ENCODE peak calls at places on chromosome 12, in six cellular contexts. S is mesendoderm, W is iPS DF 6.9, V is IMR-90, I is adipocyte, R is psoas muscle. B is an unnamed sample.

GRCh38 chr12:52310622-52311281 is 10.4 kb downstream of the KRT83 start:
- DNase-seq in S (no peak), W (no peak), V (peak; percentile 34), I (no peak), R (no peak), B (peak; percentile 80)

GRCh38 chr12:94872007-94872653 is 131.4 kb downstream of the NDUFA12 start:
- DNase-seq in S (no peak), W (no peak), V (no peak), I (no peak), R (no peak), B (no peak)

GRCh38 chr12:109020136-109020535 is 732 bp downstream of the SVOP start:
- DNase-seq in S (no peak), W (no peak), V (no peak), I (no peak), R (no peak), B (no peak)

GRCh38 chr12:8544295-8544694 is 3.6 kb upstream of the CLEC4E start:
- DNase-seq in S (peak; percentile 82), W (peak; percentile 48), V (peak; percentile 59), I (peak; percentile 84), R (no peak), B (peak; percentile 68)

GRCh38 chr12:114812858-114813761 is 129.1 kb upstream of the TBX3 start:
- DNase-seq in S (peak; percentile 40), W (no peak), V (peak; percentile 74), I (peak; percentile 74), R (no peak), B (no peak)

GRCh38 chr12:132766380-132767085 is 4.9 kb upstream of the ANKLE2 start:
- DNase-seq in S (no peak), W (no peak), V (peak; percentile 27), I (no peak), R (peak; percentile 67), B (peak; percentile 37)

GRCh38 chr12:28017873-28018255 is 45.3 kb upstream of the PTHLH start:
- DNase-seq in S (no peak), W (no peak), V (no peak), I (no peak), R (no peak), B (no peak)

GRCh38 chr12:63083046-63083445 is 68.0 kb downstream of the AVPR1A start:
- DNase-seq in S (no peak), W (no peak), V (no peak), I (no peak), R (no peak), B (no peak)

GRCh38 chr12:67630373-67631088 is 18.0 kb upstream of the DYRK2 start:
- DNase-seq in S (peak; percentile 88), W (no peak), V (no peak), I (no peak), R (no peak), B (no peak)

GRCh38 chr12:32505067-32505466 is 105.7 kb downstream of the FGD4 start:
- DNase-seq in S (no peak), W (no peak), V (peak; percentile 5), I (peak; percentile 17), R (no peak), B (no peak)

GRCh38 chr12:96948782-96949181 is 41.7 kb downstream of the NEDD1 start:
- DNase-seq in S (peak; percentile 9), W (no peak), V (no peak), I (no peak), R (no peak), B (no peak)

GRCh38 chr12:89453579-89453978 is 71.0 kb downstream of the GALNT4 start:
- DNase-seq in S (peak; percentile 31), W (no peak), V (peak; percentile 85), I (peak; percentile 77), R (no peak), B (peak; percentile 86)

GRCh38 chr12:43444940-43445564 is 107.0 kb downstream of the ADAMTS20 start:
- DNase-seq in S (peak; percentile 55), W (peak; percentile 29), V (peak; percentile 59), I (peak; percentile 82), R (no peak), B (peak; percentile 60)

GRCh38 chr12:68771223-68771925 is 25.4 kb downstream of the SLC35E3 start:
- DNase-seq in S (no peak), W (no peak), V (no peak), I (no peak), R (no peak), B (no peak)

GRCh38 chr12:53694746-53695145 is 18.9 kb upstream of the ATP5MC2 start:
- DNase-seq in S (no peak), W (no peak), V (no peak), I (no peak), R (no peak), B (no peak)

GRCh38 chr12:94792690-94793089 is 142.3 kb upstream of the TMCC3 start:
- DNase-seq in S (no peak), W (no peak), V (peak; percentile 5), I (peak; percentile 48), R (no peak), B (no peak)

GRCh38 chr12:95343461-95344230 is 126.0 kb downstream of the VEZT start:
- DNase-seq in S (no peak), W (no peak), V (no peak), I (no peak), R (no peak), B (no peak)

GRCh38 chr12:113980537-113981337 is 14.6 kb upstream of the RBM19 start:
- DNase-seq in S (peak; percentile 79), W (peak; percentile 79), V (peak; percentile 74), I (peak; percentile 84), R (no peak), B (peak; percentile 87)

GRCh38 chr12:76790564-76791552 is 26.9 kb downstream of the ZDHHC17 start:
- DNase-seq in S (no peak), W (no peak), V (peak; percentile 37), I (peak; percentile 65), R (no peak), B (peak; percentile 46)

GRCh38 chr12:14416658-14417057 is 51.2 kb downstream of the ATF7IP start:
- DNase-seq in S (peak; percentile 86), W (no peak), V (peak; percentile 93), I (peak; percentile 80), R (no peak), B (peak; percentile 62)

GRCh38 chr12:132201391-132202120 is 57.3 kb downstream of the NOC4L start:
- DNase-seq in S (no peak), W (no peak), V (no peak), I (no peak), R (no peak), B (no peak)

GRCh38 chr12:40557980-40558379 is 134.3 kb upstream of the CNTN1 start:
- DNase-seq in S (no peak), W (no peak), V (no peak), I (no peak), R (no peak), B (no peak)

GRCh38 chr12:60266381-60266852 is 670.6 kb downstream of the SLC16A7 start:
- DNase-seq in S (no peak), W (no peak), V (peak; percentile 94), I (peak; percentile 78), R (no peak), B (peak; percentile 69)

GRCh38 chr12:2064078-2064507 is 11.3 kb downstream of the CACNA1C start:
- DNase-seq in S (no peak), W (no peak), V (peak; percentile 59), I (peak; percentile 54), R (no peak), B (peak; percentile 68)

GRCh38 chr12:15712823-15713663 is 76.1 kb downstream of the EPS8 start:
- DNase-seq in S (no peak), W (no peak), V (no peak), I (no peak), R (no peak), B (no peak)

GRCh38 chr12:30519535-30519934 is 176.1 kb downstream of the IPO8 start:
- DNase-seq in S (no peak), W (no peak), V (no peak), I (no peak), R (no peak), B (no peak)
- H3K4me1 ChIP-seq in S (no peaks in the 10 kb centered on the region), W (no peaks in the 10 kb centered on the region), V (no peaks in the 10 kb centered on the region), I (peaks cover 9% of the 10 kb centered on the region), R (no peaks in the 10 kb centered on the region), B (no peaks in the 10 kb centered on the region)

GRCh38 chr12:31324845-31325523 is 966 bp downstream of the SINHCAF start:
- DNase-seq in S (peak; percentile 60), W (no peak), V (peak; percentile 49), I (peak; percentile 72), R (peak; percentile 51), B (peak; percentile 73)

GRCh38 chr12:31321565-31322228 is 4.3 kb downstream of the SINHCAF start:
- DNase-seq in S (no peak), W (no peak), V (peak; percentile 62), I (peak; percentile 47), R (no peak), B (peak; percentile 27)

GRCh38 chr12:31322651-31323248 is 3.2 kb downstream of the SINHCAF start:
- DNase-seq in S (peak; percentile 77), W (no peak), V (peak; percentile 59), I (peak; percentile 52), R (no peak), B (peak; percentile 21)

GRCh38 chr12:31324116-31324844 is 1.7 kb downstream of the SINHCAF start:
- DNase-seq in S (peak; percentile 90), W (no peak), V (peak; percentile 73), I (peak; percentile 90), R (peak; percentile 63), B (peak; percentile 86)

DNA sequence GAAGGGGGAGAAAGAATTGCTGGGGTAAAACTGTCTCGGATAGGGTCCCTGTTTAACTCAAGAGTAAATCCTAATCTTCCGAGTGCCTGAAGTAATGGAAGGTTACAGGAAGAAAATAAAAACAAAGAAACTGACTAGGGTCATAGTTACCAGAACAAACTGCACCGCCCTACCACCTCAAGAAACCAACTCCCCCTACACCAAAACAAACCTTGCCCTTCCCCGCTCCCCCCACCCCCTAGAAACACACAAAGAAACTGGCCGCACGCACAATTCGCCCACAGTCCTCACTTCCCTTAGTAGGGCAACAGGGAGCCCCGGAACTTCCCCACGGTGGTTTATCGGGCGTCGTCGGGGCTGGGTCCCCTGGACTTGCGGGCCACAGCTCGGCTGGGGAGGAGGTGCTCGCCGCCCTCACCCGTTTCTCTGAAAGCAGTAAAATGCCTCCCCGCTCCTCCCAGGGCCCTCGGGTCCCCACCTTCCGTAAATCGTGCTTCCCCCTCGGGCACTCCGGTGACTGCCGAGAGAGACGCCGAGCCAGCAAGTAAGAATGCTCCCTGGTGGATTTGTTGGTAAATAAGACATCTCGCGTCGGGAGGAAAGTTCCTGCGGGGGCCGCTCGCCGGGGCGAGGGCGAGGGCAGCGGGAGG is 2.4 kb downstream of the SINHCAF start:
- DNase-seq in S (peak; percentile 71), W (no peak), V (no peak), I (no peak), R (no peak), B (peak; percentile 3)
- H3K4me1 ChIP-seq in S (peaks cover 8% of the 10 kb centered on the region), W (peaks cover 6% of the 10 kb centered on the region), V (no peaks in the 10 kb centered on the region), I (peaks cover 5% of the 10 kb centered on the region), R (no peaks in the 10 kb centered on the region), B (no peaks in the 10 kb centered on the region)

GRCh38 chr12:11656550-11656949 is 7.1 kb downstream of the ETV6 start:
- DNase-seq in S (no peak), W (no peak), V (no peak), I (no peak), R (no peak), B (no peak)
- H3K4me1 ChIP-seq in S (peaks cover 19% of the 10 kb centered on the region), W (peaks cover 7% of the 10 kb centered on the region), V (peaks cover 18% of the 10 kb centered on the region), I (peaks cover 31% of the 10 kb centered on the region), R (peaks cover 60% of the 10 kb centered on the region), B (peaks cover 42% of the 10 kb centered on the region)

DNA sequence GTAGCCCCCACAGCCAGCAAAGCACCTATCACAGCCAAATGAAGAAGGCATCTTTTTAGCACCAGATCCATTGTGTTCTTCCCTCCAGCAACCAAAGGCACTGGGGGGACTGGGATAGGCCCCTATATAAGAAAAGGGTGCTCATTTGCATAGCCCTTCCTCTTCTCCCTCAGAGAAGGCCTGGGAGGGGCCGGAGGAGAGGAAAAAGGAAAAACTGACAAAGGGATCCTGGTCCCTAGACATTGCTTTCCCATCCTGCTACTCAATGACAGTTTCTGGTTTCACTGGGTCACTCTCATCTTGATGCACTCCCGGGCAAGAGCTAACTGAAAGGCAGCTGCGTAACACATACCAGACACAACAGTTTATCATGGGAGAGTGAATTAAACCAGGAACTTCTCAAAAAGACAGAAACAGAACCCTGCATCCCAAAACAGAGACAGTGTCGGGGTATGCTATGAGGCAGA is at the start of gene PMEL:
- DNase-seq in S (peak; percentile 56), W (no peak), V (no peak), I (no peak), R (no peak), B (peak; percentile 36)
- H3K4me1 ChIP-seq in S (peaks cover 16% of the 10 kb centered on the region), W (peaks cover 8% of the 10 kb centered on the region), V (peaks cover 7% of the 10 kb centered on the region), I (peaks cover 10% of the 10 kb centered on the region), R (peaks cover 5% of the 10 kb centered on the region), B (peaks cover 5% of the 10 kb centered on the region)